ENCODE peak calls at places on chromosomes 12 and 14, in four cellular contexts. One of them, this sample, is unnamed.

GRCh38 chr12:76768566-76768965 is 4.7 kb downstream of the ZDHHC17 start:
- DNase-seq in occipital lobe: no peak
- DNase-seq in T follicular helper cell: no peak
- DNase-seq in PC-3: no peak
- DNase-seq in this sample: peak; percentile 12

GRCh38 chr12:89863332-89863938 is 154.8 kb upstream of the ATP2B1 start:
- DNase-seq in occipital lobe: no peak
- DNase-seq in T follicular helper cell: peak; percentile 65
- DNase-seq in PC-3: no peak
- DNase-seq in this sample: no peak

GRCh38 chr12:84507914-84508313 is 404.7 kb downstream of the SLC6A15 start:
- DNase-seq in occipital lobe: no peak
- DNase-seq in T follicular helper cell: no peak
- DNase-seq in PC-3: no peak
- DNase-seq in this sample: no peak

GRCh38 chr14:99516156-99517045 is 35.2 kb downstream of the CCNK start:
- DNase-seq in occipital lobe: no peak
- DNase-seq in T follicular helper cell: no peak
- DNase-seq in PC-3: no peak
- DNase-seq in this sample: no peak

GRCh38 chr12:42076976-42077375 is 67.7 kb downstream of the GXYLT1 start:
- DNase-seq in occipital lobe: no peak
- DNase-seq in T follicular helper cell: no peak
- DNase-seq in PC-3: no peak
- DNase-seq in this sample: no peak

GRCh38 chr14:91753501-91754128 is 21.7 kb upstream of the CATSPERB start:
- DNase-seq in occipital lobe: no peak
- DNase-seq in T follicular helper cell: no peak
- DNase-seq in PC-3: peak; percentile 59
- DNase-seq in this sample: peak; percentile 67

GRCh38 chr12:110844551-110845395 is 2.0 kb upstream of the CCDC63 start:
- DNase-seq in occipital lobe: no peak
- DNase-seq in T follicular helper cell: no peak
- DNase-seq in PC-3: no peak
- DNase-seq in this sample: peak; percentile 46

GRCh38 chr14:56102901-56103409 is 15.3 kb upstream of the PELI2 start:
- DNase-seq in occipital lobe: no peak
- DNase-seq in T follicular helper cell: no peak
- DNase-seq in PC-3: no peak
- DNase-seq in this sample: no peak

GRCh38 chr14:22047105-22047504 is 373.5 kb upstream of the OR4E1 start:
- DNase-seq in occipital lobe: no peak
- DNase-seq in T follicular helper cell: peak; percentile 8
- DNase-seq in PC-3: peak; percentile 34
- DNase-seq in this sample: peak; percentile 62

GRCh38 chr14:50785506-50786063 is 45.4 kb downstream of the NIN start:
- DNase-seq in occipital lobe: no peak
- DNase-seq in T follicular helper cell: no peak
- DNase-seq in PC-3: no peak
- DNase-seq in this sample: no peak

GRCh38 chr12:1518763-1519516 is 75.4 kb downstream of the FBXL14 start:
- DNase-seq in occipital lobe: no peak
- DNase-seq in T follicular helper cell: no peak
- DNase-seq in PC-3: peak; percentile 87
- DNase-seq in this sample: peak; percentile 93

GRCh38 chr12:53828598-53828997 is 76.8 kb upstream of the CISTR start:
- DNase-seq in occipital lobe: no peak
- DNase-seq in T follicular helper cell: no peak
- DNase-seq in PC-3: peak; percentile 28
- DNase-seq in this sample: no peak

GRCh38 chr12:67592228-67593011 is 56.1 kb upstream of the DYRK2 start:
- DNase-seq in occipital lobe: no peak
- DNase-seq in T follicular helper cell: no peak
- DNase-seq in PC-3: peak; percentile 66
- DNase-seq in this sample: peak; percentile 48

GRCh38 chr12:101763246-101763931 is 24.1 kb upstream of the SYCP3 start:
- DNase-seq in occipital lobe: no peak
- DNase-seq in T follicular helper cell: no peak
- DNase-seq in PC-3: no peak
- DNase-seq in this sample: no peak

GRCh38 chr12:83472772-83473171 is 786.1 kb downstream of the TMTC2 start:
- DNase-seq in occipital lobe: no peak
- DNase-seq in T follicular helper cell: no peak
- DNase-seq in PC-3: no peak
- DNase-seq in this sample: no peak

GRCh38 chr12:28242129-28242887 is 52.1 kb downstream of the CCDC91 start:
- DNase-seq in occipital lobe: no peak
- DNase-seq in T follicular helper cell: no peak
- DNase-seq in PC-3: no peak
- DNase-seq in this sample: no peak

GRCh38 chr14:83556065-83556464 is 1973.9 kb upstream of the FLRT2 start:
- DNase-seq in occipital lobe: no peak
- DNase-seq in T follicular helper cell: no peak
- DNase-seq in PC-3: no peak
- DNase-seq in this sample: no peak

GRCh38 chr12:64478661-64479060 is 26.7 kb downstream of the TBK1 start:
- DNase-seq in occipital lobe: no peak
- DNase-seq in T follicular helper cell: no peak
- DNase-seq in PC-3: no peak
- DNase-seq in this sample: peak; percentile 20

GRCh38 chr12:19030180-19030579 is 99.4 kb upstream of the PLEKHA5 start:
- DNase-seq in occipital lobe: no peak
- DNase-seq in T follicular helper cell: no peak
- DNase-seq in PC-3: peak; percentile 18
- DNase-seq in this sample: peak; percentile 50

GRCh38 chr14:94412671-94413638 is 24.6 kb upstream of the SERPINA1 start:
- DNase-seq in occipital lobe: no peak
- DNase-seq in T follicular helper cell: no peak
- DNase-seq in PC-3: peak; percentile 12
- DNase-seq in this sample: peak; percentile 85

GRCh38 chr12:122840580-122841513 is 5.6 kb downstream of the HIP1R start:
- DNase-seq in occipital lobe: no peak
- DNase-seq in T follicular helper cell: no peak
- DNase-seq in PC-3: no peak
- DNase-seq in this sample: peak; percentile 89

This sample was measured in bronchial epithelial cell.